ENCODE peak calls at places on chromosome 18, in six cellular contexts. X is PC-9; Q is transverse colon; L is MM.1S; T is mesenchymal stem cell; P is effector memory CD4-positive, alpha-beta T cell. J is an unnamed sample.

GRCh38 chr18:74493689-74494088 is 2.5 kb upstream of the CNDP2 start:
- DNase-seq in Q (peak; percentile 59), X (peak; percentile 68), T (peak; percentile 65), L (peak; percentile 89), P (peak; percentile 39), J (peak; percentile 40)

GRCh38 chr18:60794802-60795201 is 422.2 kb upstream of the MC4R start:
- DNase-seq in X (no peak), P (no peak), T (no peak), L (no peak), Q (no peak), J (no peak)

GRCh38 chr18:23921716-23922285 is 92.8 kb upstream of the TTC39C start:
- DNase-seq in P (no peak), L (no peak), Q (no peak), T (no peak), X (no peak), J (no peak)

GRCh38 chr18:79396431-79397287 is 929 bp downstream of the NFATC1 start:
- DNase-seq in L (no peak), Q (peak; percentile 54), X (no peak), T (no peak), P (no peak), J (no peak)

GRCh38 chr18:11366410-11366809 is 217.0 kb upstream of the PIEZO2 start:
- DNase-seq in Q (no peak), P (no peak), T (peak; percentile 86), L (no peak), X (no peak), J (no peak)

GRCh38 chr18:75088622-75089211 is 120.2 kb downstream of the PTGR3 start:
- DNase-seq in P (no peak), Q (no peak), T (no peak), L (no peak), X (no peak), J (no peak)

GRCh38 chr18:6044773-6045172 is 149.5 kb upstream of the TMEM200C start:
- DNase-seq in X (no peak), Q (no peak), T (no peak), P (no peak), L (no peak), J (no peak)

GRCh38 chr18:47975701-47976100 is 45.2 kb upstream of the SMAD2 start:
- DNase-seq in X (no peak), T (no peak), Q (no peak), L (no peak), P (no peak), J (no peak)

GRCh38 chr18:74524097-74524496 is 10.2 kb upstream of the CNDP1 start:
- DNase-seq in P (no peak), X (no peak), T (peak; percentile 85), Q (peak; percentile 42), L (no peak), J (no peak)

GRCh38 chr18:68662779-68663178 is 52.1 kb downstream of the TMX3 start:
- DNase-seq in X (no peak), T (peak; percentile 32), L (no peak), P (no peak), Q (no peak), J (no peak)

GRCh38 chr18:61466736-61467135 is 133.5 kb downstream of the CDH20 start:
- DNase-seq in Q (no peak), T (no peak), P (no peak), X (no peak), L (no peak), J (no peak)

GRCh38 chr18:14941256-14941655 is 193.3 kb downstream of the ANKRD30B start:
- DNase-seq in Q (peak; percentile 88), P (no peak), L (no peak), T (no peak), X (no peak), J (no peak)

GRCh38 chr18:13265901-13266207 is 47.3 kb downstream of the LDLRAD4 start:
- DNase-seq in P (no peak), X (no peak), Q (no peak), T (no peak), L (no peak), J (no peak)

GRCh38 chr18:13268035-13268700 is 49.6 kb downstream of the LDLRAD4 start:
- DNase-seq in T (peak; percentile 3), X (no peak), L (no peak), P (no peak), Q (no peak), J (no peak)

GRCh38 chr18:13264986-13265900 is 46.7 kb downstream of the LDLRAD4 start:
- DNase-seq in P (no peak), X (no peak), Q (no peak), T (no peak), L (no peak), J (no peak)

GRCh38 chr18:13267517-13267916 is 49.0 kb downstream of the LDLRAD4 start:
- DNase-seq in Q (no peak), L (no peak), T (no peak), X (no peak), P (no peak), J (no peak)

DNA sequence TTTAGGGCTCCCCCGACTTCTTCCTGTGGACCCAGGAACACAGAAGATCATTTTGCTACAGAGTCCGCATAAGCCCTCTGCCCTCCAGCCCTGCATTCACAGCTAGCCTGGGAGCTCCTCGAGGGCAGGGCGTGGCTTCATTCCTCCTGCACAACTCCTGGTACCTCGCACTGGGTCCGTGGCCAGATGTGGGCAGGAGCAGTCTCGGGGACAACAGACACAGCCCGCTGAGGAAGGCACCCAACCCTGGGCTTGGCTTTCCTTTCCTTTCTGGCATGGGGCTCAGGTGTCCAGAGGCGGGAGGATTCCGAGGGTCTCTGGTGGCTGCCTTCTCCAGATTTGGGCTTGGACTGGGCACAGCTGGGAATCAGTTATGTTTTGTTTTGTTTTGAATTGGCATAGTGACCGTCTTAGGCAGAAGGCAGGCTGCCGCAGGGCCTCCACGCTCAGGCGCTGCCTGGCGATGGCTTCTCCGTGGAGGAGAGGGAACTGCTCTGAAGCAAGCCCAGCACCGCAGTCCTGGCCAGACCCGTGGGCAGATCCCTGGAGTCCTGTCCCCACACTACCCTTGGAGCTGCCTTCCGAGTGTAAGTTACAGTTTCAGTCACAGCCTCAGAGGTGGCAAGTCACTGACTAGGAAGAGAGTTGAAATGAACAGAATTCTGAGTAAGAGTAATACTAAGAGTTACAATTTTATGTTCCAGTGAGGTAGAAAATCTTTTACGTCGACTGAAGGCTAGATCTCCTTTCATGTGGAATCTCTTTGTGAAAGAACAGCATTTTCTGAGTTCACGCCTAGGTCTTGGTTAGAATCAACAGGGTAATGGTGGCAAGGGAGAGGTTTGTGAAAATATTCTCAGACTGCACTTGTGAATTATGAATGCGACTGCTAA is 47.9 kb downstream of the LDLRAD4 start:
- DNase-seq in X (no peak), P (no peak), T (no peak), Q (no peak), L (no peak), J (no peak)
- H3K27ac ChIP-seq in X (no peak overlapping the region), P (peak overlapping the region; percentile 64), T (no peak overlapping the region), Q (peak overlapping the region; percentile 74), L (no peak overlapping the region), J (no peak overlapping the region)

GRCh38 chr18:77047803-77048419 is 84.7 kb downstream of the MBP start:
- DNase-seq in L (no peak), T (no peak), P (no peak), X (no peak), Q (no peak), J (no peak)
- H3K27ac ChIP-seq in L (no peak overlapping the region), T (no peak overlapping the region), P (no peak overlapping the region), X (no peak overlapping the region), Q (no peak overlapping the region), J (no peak overlapping the region)

GRCh38 chr18:3368193-3368592 is 81.8 kb upstream of the TGIF1 start:
- DNase-seq in L (no peak), T (peak; percentile 19), X (peak; percentile 47), Q (no peak), P (no peak), J (no peak)
- H3K27ac ChIP-seq in L (no peak overlapping the region), T (no peak overlapping the region), X (peak overlapping the region; percentile 79), Q (no peak overlapping the region), P (no peak overlapping the region), J (peak overlapping the region; percentile 61)

GRCh38 chr18:63293930-63294329 is 25.6 kb downstream of the BCL2 start:
- DNase-seq in T (no peak), L (no peak), X (no peak), P (no peak), Q (no peak), J (no peak)

GRCh38 chr18:63301458-63301857 is 18.1 kb downstream of the BCL2 start:
- DNase-seq in T (no peak), X (no peak), L (no peak), Q (no peak), P (no peak), J (no peak)

GRCh38 chr18:63298393-63299015 is 21.1 kb downstream of the BCL2 start:
- DNase-seq in T (no peak), L (no peak), X (no peak), P (no peak), Q (no peak), J (no peak)

GRCh38 chr18:63299837-63300787 is 19.5 kb downstream of the BCL2 start:
- DNase-seq in X (no peak), L (no peak), T (peak; percentile 36), Q (no peak), P (no peak), J (no peak)

GRCh38 chr18:63297678-63298392 is 21.7 kb downstream of the BCL2 start:
- DNase-seq in X (no peak), T (no peak), Q (no peak), L (no peak), P (no peak), J (no peak)
- H3K27ac ChIP-seq in X (no peak overlapping the region), T (no peak overlapping the region), Q (peak overlapping the region; percentile 26), L (no peak overlapping the region), P (peak overlapping the region; percentile 33), J (no peak overlapping the region)

GRCh38 chr18:70372450-70373061 is 83.7 kb downstream of the SOCS6 start:
- DNase-seq in T (no peak), P (no peak), L (no peak), Q (no peak), X (no peak), J (no peak)
- H3K27ac ChIP-seq in T (no peak overlapping the region), P (no peak overlapping the region), L (no peak overlapping the region), Q (no peak overlapping the region), X (peak overlapping the region; percentile 82), J (peak overlapping the region; percentile 88)

GRCh38 chr18:8140841-8141501 is 468.3 kb upstream of the RAB12 start:
- DNase-seq in L (no peak), P (no peak), Q (peak; percentile 10), X (no peak), T (peak; percentile 82), J (no peak)
- H3K27ac ChIP-seq in L (no peak overlapping the region), P (no peak overlapping the region), Q (peak overlapping the region; percentile 27), X (no peak overlapping the region), T (no peak overlapping the region), J (no peak overlapping the region)

DNA sequence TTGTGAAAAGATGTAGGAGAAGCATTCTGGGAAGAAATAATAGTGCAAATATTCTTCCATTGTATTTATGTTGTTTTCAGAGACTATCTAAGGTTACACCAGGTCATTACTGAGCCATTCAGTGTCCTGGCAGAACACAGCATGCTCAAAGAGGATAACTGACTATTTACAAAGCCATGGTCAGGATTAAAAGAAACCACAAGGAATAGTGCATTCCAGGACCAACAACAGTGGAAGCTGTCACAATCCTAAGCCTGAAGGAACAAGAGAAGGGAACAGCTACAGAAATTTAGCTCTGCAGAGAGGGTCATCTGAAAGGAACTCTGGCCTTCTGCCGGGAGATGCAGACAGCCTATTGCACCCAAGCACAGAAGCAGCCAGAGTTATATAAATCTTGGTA is 116.7 kb downstream of the DSC3 start:
- DNase-seq in X (no peak), L (no peak), Q (no peak), T (peak; percentile 17), P (no peak), J (no peak)
- H3K27ac ChIP-seq in X (no peak overlapping the region), L (no peak overlapping the region), Q (no peak overlapping the region), T (no peak overlapping the region), P (no peak overlapping the region), J (no peak overlapping the region)